ENCODE peak calls at places on chromosomes 1 and 21, in seven cellular contexts. V, D, R, Z, U, G and X are unnamed samples.

GRCh38 chr1:30907641-30908445 is 715 bp downstream of the SDC3 start:
- DNase-seq in D (no peak), V (no peak), Z (no peak), U (peak; percentile 22), G (no peak), R (no peak), X (peak; percentile 46)

GRCh38 chr1:192811594-192812239 is 2.9 kb downstream of the RGS2 start:
- DNase-seq in Z (no peak), R (no peak), U (no peak), V (no peak), D (no peak), G (no peak), X (no peak)

GRCh38 chr1:231806623-231807470 is 180.3 kb downstream of the DISC1 start:
- DNase-seq in R (no peak), Z (peak; percentile 53), D (no peak), G (no peak), U (peak; percentile 89), V (peak; percentile 34), X (peak; percentile 62)

GRCh38 chr1:182507685-182508084 is 57.7 kb downstream of the RGSL1 start:
- DNase-seq in G (peak; percentile 16), D (no peak), U (no peak), R (no peak), Z (peak; percentile 1), V (no peak), X (no peak)

GRCh38 chr1:91011726-91012125 is 10.1 kb downstream of the ZNF644 start:
- DNase-seq in V (no peak), D (no peak), U (no peak), G (peak; percentile 74), R (no peak), Z (peak; percentile 67), X (no peak)

GRCh38 chr1:219518168-219518905 is 94.6 kb downstream of the ZC3H11B start:
- DNase-seq in G (peak; percentile 98), D (peak; percentile 63), Z (peak; percentile 56), V (peak; percentile 75), R (no peak), U (no peak), X (no peak)

GRCh38 chr1:5999711-6000443 is 7.7 kb upstream of the NPHP4 start:
- DNase-seq in U (no peak), G (no peak), V (no peak), D (no peak), R (no peak), Z (no peak), X (no peak)

GRCh38 chr1:210709694-210710093 is 381.0 kb downstream of the HHAT start:
- DNase-seq in Z (no peak), R (no peak), D (no peak), G (no peak), V (peak; percentile 65), U (no peak), X (no peak)

GRCh38 chr1:68620575-68620974 is 123.7 kb upstream of the DEPDC1 start:
- DNase-seq in G (no peak), Z (no peak), D (no peak), R (no peak), V (no peak), U (no peak), X (peak; percentile 9)

GRCh38 chr1:87928623-87929022 is 599.9 kb downstream of the LMO4 start:
- DNase-seq in V (no peak), R (no peak), U (no peak), D (no peak), Z (no peak), G (no peak), X (no peak)

GRCh38 chr1:156214024-156214748 is 1.4 kb downstream of the PMF1 start:
- DNase-seq in Z (peak; percentile 69), U (no peak), V (peak; percentile 83), R (no peak), D (no peak), G (peak; percentile 32), X (no peak)

GRCh38 chr1:98099501-98099900 is 178.7 kb upstream of the DPYD start:
- DNase-seq in Z (no peak), D (no peak), U (no peak), R (no peak), V (no peak), G (peak; percentile 24), X (no peak)

GRCh38 chr1:31434101-31434871 is 21.3 kb downstream of the SERINC2 start:
- DNase-seq in G (no peak), R (no peak), V (no peak), Z (no peak), U (peak; percentile 31), D (no peak), X (no peak)

GRCh38 chr1:206133751-206134371 is 16.7 kb upstream of the AVPR1B start:
- DNase-seq in R (no peak), G (no peak), D (no peak), Z (no peak), V (no peak), U (no peak), X (no peak)

DNA sequence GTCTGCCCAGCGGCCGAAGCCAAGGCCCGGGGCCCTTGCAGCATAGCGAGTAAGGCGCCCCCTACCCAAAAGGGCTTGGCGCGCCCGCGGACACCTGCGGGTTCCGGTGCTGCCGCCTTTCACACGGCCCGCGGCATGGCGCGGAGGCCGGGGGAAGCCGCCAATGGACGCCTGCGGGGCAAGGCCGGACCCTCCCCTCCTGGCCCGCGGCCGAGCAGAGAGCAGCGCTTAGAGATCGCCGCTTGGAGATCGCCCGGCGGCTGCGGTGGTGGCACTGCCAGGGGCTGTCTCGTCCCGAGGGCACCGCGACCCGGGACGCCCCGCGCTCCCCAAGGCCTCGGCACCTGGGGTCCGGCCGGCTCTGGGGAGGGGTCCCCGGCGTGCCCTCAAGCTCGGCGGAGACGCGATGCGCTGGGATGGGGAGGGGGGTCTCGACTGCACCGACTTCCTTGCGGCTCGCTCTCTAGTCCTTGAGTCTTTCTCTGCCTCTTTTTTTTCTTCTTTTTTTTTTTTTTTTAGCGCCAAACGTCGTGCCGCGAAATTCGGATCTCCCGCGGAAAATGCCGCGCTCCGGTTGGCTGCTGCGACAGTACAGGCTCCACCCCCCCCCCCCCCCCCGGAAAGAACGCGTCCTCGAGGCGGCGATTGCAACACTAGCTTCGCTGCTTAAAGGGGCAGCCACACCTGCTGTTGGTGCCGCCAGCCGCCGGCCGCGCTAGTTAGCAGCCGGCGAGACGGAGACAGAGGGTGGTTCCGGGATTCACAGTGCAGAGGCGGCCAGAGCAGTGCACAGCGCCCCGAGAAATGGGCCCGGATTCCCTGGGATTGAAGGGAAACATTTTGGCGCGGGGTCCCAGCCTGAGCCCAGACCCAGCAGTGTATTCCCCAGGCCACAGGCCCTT is at the start of gene E2F2:
- DNase-seq in U (peak; percentile 92), R (peak; percentile 81), G (peak; percentile 78), Z (peak; percentile 80), V (peak; percentile 51), D (no peak), X (peak; percentile 77)
- TF ChIP-seq CTCF in U (peak; percentile 45), R (no peak), G (peak; percentile 19), Z (no peak), V (peak; percentile 17), D (no peak), X (no peak)

GRCh38 chr1:230537456-230537855 is 104.8 kb upstream of the COG2 start:
- DNase-seq in D (no peak), U (peak; percentile 77), R (no peak), G (no peak), Z (no peak), V (no peak), X (no peak)
- TF ChIP-seq CTCF in D (no peak), U (peak; percentile 85), R (no peak), G (no peak), Z (peak; percentile 7), V (no peak), X (no peak)

GRCh38 chr21:25273945-25274344 is 333.3 kb downstream of the MRPL39 start:
- DNase-seq in R (no peak), U (no peak), G (no peak), Z (no peak), D (no peak), V (no peak), X (no peak)
- TF ChIP-seq CTCF in R (no peak), U (no peak), G (no peak), Z (no peak), D (no peak), V (no peak), X (no peak)

DNA sequence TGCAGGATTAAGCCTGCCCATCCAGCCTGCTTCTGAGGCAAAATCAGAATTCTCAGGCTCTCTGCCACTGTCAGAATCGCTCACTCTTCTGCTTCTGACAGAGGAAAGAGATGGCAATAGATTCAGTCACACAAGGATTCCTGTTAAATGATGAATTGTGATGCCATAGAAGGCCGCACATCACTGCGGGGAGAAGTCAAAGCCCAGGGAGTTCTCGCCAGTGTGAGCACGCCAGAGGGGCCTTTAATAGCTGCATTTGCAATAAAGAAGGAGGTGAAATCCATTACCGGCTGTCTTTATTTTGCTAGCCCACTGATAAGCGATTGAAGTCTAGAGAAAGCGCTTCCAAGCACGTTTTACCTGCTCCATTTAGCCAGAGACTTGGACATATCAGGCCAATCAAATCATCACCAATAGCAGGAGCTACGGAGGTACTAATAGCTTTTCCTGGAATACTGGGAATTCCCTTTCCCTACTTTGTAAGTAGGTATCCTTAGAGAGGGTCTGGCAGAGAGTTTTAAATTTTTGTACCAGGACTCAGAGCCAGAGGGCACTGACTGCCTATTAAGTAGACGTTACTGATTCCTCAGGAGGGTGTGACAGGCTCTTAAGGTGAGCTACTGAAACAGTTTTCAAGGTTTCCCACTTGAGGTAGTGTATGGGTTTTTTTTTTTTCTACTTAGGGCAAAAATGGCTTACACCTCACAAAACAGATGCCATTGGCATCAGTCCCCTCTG is 10.1 kb upstream of the TARBP1 start:
- DNase-seq in U (no peak), Z (no peak), R (no peak), D (no peak), V (peak; percentile 35), G (no peak), X (no peak)
- TF ChIP-seq CTCF in U (no peak), Z (no peak), R (no peak), D (no peak), V (no peak), G (no peak), X (no peak)

DNA sequence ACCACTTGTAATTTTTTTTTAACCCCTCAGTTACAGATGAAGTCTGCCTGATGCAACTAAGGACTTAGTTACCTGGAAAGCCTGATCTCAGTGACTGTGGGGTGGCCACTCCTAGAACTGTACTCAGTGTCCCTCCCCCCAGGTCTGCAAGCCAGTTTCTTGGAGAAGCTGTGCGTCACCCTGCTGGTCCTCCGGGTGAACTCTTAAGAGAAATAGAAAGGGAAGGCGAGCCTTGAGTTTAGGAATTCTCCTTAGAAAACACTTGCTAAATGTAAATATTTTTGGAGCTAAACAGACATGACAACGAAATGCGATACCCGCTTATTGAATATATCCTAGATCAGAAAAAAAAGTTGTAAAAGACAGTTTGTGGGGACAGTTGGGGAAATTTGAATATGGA is 730 bp downstream of the SLC16A4 start:
- DNase-seq in Z (peak; percentile 74), U (no peak), V (peak; percentile 83), G (peak; percentile 86), R (no peak), D (peak; percentile 38), X (peak; percentile 6)
- TF ChIP-seq CTCF in Z (no peak), U (no peak), V (no peak), G (no peak), R (peak; percentile 17), D (no peak), X (no peak)